ENCODE peak calls at places on chromosome 1, in four cellular contexts. J is stomach, X is GM23338, H is SK-N-SH. C is an unnamed sample.

GRCh38 chr1:32981003-32981909 is 16.6 kb upstream of the RNF19B start:
- DNase-seq in H (no peak), J (peak; percentile 70), X (peak; percentile 45), C (peak; percentile 85)

GRCh38 chr1:26533951-26534514 is 4.5 kb downstream of the RPS6KA1 start:
- DNase-seq in J (no peak), H (peak; percentile 25), X (no peak), C (no peak)

GRCh38 chr1:64675718-64676345 is 69.0 kb upstream of the RAVER2 start:
- DNase-seq in J (no peak), H (peak; percentile 41), X (peak; percentile 51), C (no peak)

GRCh38 chr1:234515411-234515810 is 36.4 kb upstream of the TARBP1 start:
- DNase-seq in X (peak; percentile 35), H (no peak), J (no peak), C (no peak)

GRCh38 chr1:219304227-219305226 is 130.8 kb downstream of the LYPLAL1 start:
- DNase-seq in H (peak; percentile 10), J (no peak), X (no peak), C (no peak)

GRCh38 chr1:172380441-172381244 is 39.8 kb upstream of the C1orf105 start:
- DNase-seq in H (no peak), X (no peak), J (no peak), C (no peak)

GRCh38 chr1:99644302-99645004 is 1.5 kb upstream of the PALMD start:
- DNase-seq in J (no peak), H (no peak), X (no peak), C (no peak)

GRCh38 chr1:61670016-61670415 is 54.9 kb downstream of the TM2D1 start:
- DNase-seq in H (peak; percentile 41), J (no peak), X (no peak), C (no peak)

GRCh38 chr1:171434717-171435346 is 50.5 kb upstream of the PRRC2C start:
- DNase-seq in X (no peak), H (no peak), J (no peak), C (no peak)

GRCh38 chr1:165897326-165898303 is 70.2 kb downstream of the UCK2 start:
- DNase-seq in H (peak; percentile 47), X (no peak), J (no peak), C (no peak)

GRCh38 chr1:28518745-28519341 is 13.0 kb downstream of the RCC1 start:
- DNase-seq in X (no peak), H (no peak), J (no peak), C (no peak)

GRCh38 chr1:85473390-85473789 is 8.4 kb upstream of the DDAH1 start:
- DNase-seq in H (no peak), J (no peak), X (no peak), C (no peak)

GRCh38 chr1:216531308-216532239 is 108.3 kb upstream of the USH2A start:
- DNase-seq in J (no peak), X (peak; percentile 16), H (no peak), C (no peak)

GRCh38 chr1:228072658-228073043 is 9.9 kb upstream of the ARF1 start:
- DNase-seq in X (no peak), H (no peak), J (peak; percentile 22), C (peak; percentile 62)

GRCh38 chr1:233197940-233198339 is 97.6 kb downstream of the PCNX2 start:
- DNase-seq in X (no peak), J (no peak), H (no peak), C (no peak)

GRCh38 chr1:43861337-43861736 is 72.3 kb upstream of the ARTN start:
- DNase-seq in J (no peak), X (no peak), H (no peak), C (no peak)

GRCh38 chr1:223877804-223878203 is 32.1 kb upstream of the TP53BP2 start:
- DNase-seq in H (no peak), J (no peak), X (no peak), C (no peak)

GRCh38 chr1:33805988-33806387 is 57.9 kb upstream of the HMGB4 start:
- DNase-seq in J (no peak), X (peak; percentile 2), H (no peak), C (no peak)

GRCh38 chr1:3698660-3699408 is 46.5 kb downstream of the TP73 start:
- DNase-seq in H (no peak), J (no peak), X (no peak), C (no peak)

GRCh38 chr1:169931795-169932195 is 38.1 kb upstream of the SCYL3 start:
- DNase-seq in X (no peak), J (no peak), H (no peak), C (no peak)

GRCh38 chr1:183905497-183905896 is 100.6 kb downstream of the RGL1 start:
- DNase-seq in H (no peak), X (no peak), J (no peak), C (no peak)

GRCh38 chr1:207873055-207873890 is 37.7 kb downstream of the CD34 start:
- DNase-seq in J (no peak), H (no peak), X (no peak), C (no peak)

GRCh38 chr1:29640428-29640785 is 404.1 kb downstream of the PTPRU start:
- DNase-seq in J (no peak), X (no peak), H (no peak), C (no peak)

GRCh38 chr1:177569476-177569875 is 398.7 kb downstream of the BRINP2 start:
- DNase-seq in J (no peak), H (no peak), X (no peak), C (no peak)

GRCh38 chr1:235015291-235015990 is 113.2 kb downstream of the TOMM20 start:
- DNase-seq in H (no peak), J (no peak), X (no peak), C (no peak)

GRCh38 chr1:174812656-174813055 is 187.1 kb upstream of the CACYBP start:
- DNase-seq in J (no peak), H (no peak), X (peak; percentile 30), C (no peak)

GRCh38 chr1:25503551-25504426 is 39.6 kb upstream of the LDLRAP1 start:
- DNase-seq in X (peak; percentile 91), H (peak; percentile 63), J (peak; percentile 79), C (peak; percentile 87)

GRCh38 chr1:184299076-184299790 is 87.6 kb upstream of the C1orf21 start:
- DNase-seq in X (no peak), J (no peak), H (peak; percentile 16), C (no peak)

GRCh38 chr1:93625582-93626327 is 55.9 kb downstream of the BCAR3 start:
- DNase-seq in J (no peak), H (peak; percentile 48), X (no peak), C (no peak)

GRCh38 chr1:210938416-210938925 is 195.5 kb downstream of the KCNH1 start:
- DNase-seq in X (peak; percentile 8), J (no peak), H (no peak), C (no peak)

GRCh38 chr1:60621524-60621923 is 460.8 kb upstream of the NFIA start:
- DNase-seq in J (peak; percentile 28), H (peak; percentile 11), X (peak; percentile 13), C (no peak)

GRCh38 chr1:216670118-216670870 is 52.9 kb downstream of the ESRRG start:
- DNase-seq in X (peak; percentile 15), H (peak; percentile 6), J (no peak), C (no peak)

GRCh38 chr1:247110627-247111258 is 6.6 kb upstream of the ZNF669 start:
- DNase-seq in J (no peak), H (no peak), X (peak; percentile 58), C (peak; percentile 77)
- TF ChIP-seq POLR2AphosphoS5 in J (no peak), H (no peak), X (no peak), C (no peak)

GRCh38 chr1:150561830-150562367 is 12.7 kb downstream of the ADAMTSL4 start:
- DNase-seq in H (peak; percentile 86), J (peak; percentile 95), X (peak; percentile 98), C (peak; percentile 98)

GRCh38 chr1:150560011-150560438 is 10.8 kb downstream of the ADAMTSL4 start:
- DNase-seq in J (peak; percentile 85), X (peak; percentile 92), H (peak; percentile 92), C (peak; percentile 93)

GRCh38 chr1:150560986-150561829 is 12.0 kb downstream of the ADAMTSL4 start:
- DNase-seq in J (peak; percentile 96), X (peak; percentile 97), H (peak; percentile 91), C (peak; percentile 97)

GRCh38 chr1:150559627-150560010 is 10.4 kb downstream of the ADAMTSL4 start:
- DNase-seq in X (no peak), H (no peak), J (no peak), C (peak; percentile 82)

DNA sequence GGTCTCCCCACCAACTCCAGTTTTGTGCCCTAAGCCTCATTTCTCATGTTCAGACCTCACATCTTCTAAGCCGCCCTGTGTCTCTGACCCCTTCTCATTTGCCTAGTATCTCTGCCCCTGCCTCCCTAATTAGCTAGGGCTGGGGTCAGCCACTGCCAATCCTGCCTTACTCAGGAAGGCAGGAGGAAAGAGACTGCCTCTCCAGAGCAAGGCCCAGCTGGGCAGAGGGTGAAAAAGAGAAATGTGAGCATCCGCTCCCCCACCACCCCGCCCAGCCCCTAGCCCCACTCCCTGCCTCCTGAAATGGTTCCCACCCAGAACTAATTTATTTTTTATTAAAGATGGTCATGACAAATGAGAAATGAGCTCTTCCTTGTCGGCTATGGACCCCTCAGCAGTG is 11.4 kb downstream of the ADAMTSL4 start:
- DNase-seq in X (peak; percentile 15), J (no peak), H (no peak), C (peak; percentile 75)
- H3K27ac ChIP-seq in X (peak overlapping the region; percentile 100), J (peak overlapping the region; percentile 100), H (peak overlapping the region; percentile 100), C (peak overlapping the region; percentile 100)

GRCh38 chr1:11466416-11466815 is 12.5 kb upstream of the DISP3 start:
- DNase-seq in H (no peak), X (no peak), J (no peak), C (no peak)

GRCh38 chr1:11461738-11462137 is 17.2 kb upstream of the DISP3 start:
- DNase-seq in J (no peak), H (no peak), X (no peak), C (no peak)

GRCh38 chr1:11465307-11465706 is 13.6 kb upstream of the DISP3 start:
- DNase-seq in X (no peak), J (no peak), H (no peak), C (no peak)

GRCh38 chr1:11458811-11459275 is 20.1 kb upstream of the DISP3 start:
- DNase-seq in H (peak; percentile 90), J (peak; percentile 32), X (no peak), C (no peak)

GRCh38 chr1:11462224-11462923 is 16.6 kb upstream of the DISP3 start:
- DNase-seq in X (no peak), H (no peak), J (no peak), C (no peak)
- TF ChIP-seq POLR2AphosphoS5 in X (no peak), H (no peak), J (no peak), C (no peak)

DNA sequence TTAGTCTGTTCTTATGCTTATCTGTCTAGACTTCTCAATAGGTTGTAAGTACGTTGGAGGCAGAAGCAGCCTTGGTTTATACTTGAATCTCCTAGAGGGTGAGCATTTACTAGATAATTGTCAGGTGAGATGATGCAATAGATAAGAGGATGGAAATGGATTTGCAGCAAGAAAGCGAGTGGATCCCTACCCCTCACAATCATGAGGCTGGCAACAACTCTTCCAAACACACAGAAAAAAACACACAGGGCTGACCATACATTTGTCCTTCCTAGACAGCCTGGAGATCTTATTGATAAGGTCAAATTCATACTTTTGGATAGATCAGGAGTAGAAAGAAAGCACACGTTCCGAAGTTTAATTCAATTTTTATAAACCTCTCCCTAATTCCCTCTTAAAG is 481.4 kb upstream of the CAMK1G start:
- DNase-seq in X (no peak), J (no peak), H (no peak), C (no peak)
- H3K27ac ChIP-seq in X (no peak overlapping the region), J (no peak overlapping the region), H (no peak overlapping the region), C (no peak overlapping the region)

GRCh38 chr1:230104395-230105244 is 37.6 kb downstream of the GALNT2 start:
- DNase-seq in J (peak; percentile 96), H (no peak), X (peak; percentile 45), C (peak; percentile 92)
- TF ChIP-seq POLR2AphosphoS5 in J (peak; percentile 90), H (peak; percentile 88), X (no peak), C (peak; percentile 67)

C was measured in spleen.